ENCODE peak calls at places on chromosomes 6 and 20, in five cellular contexts. F is AG04450; S is CD8-positive, alpha-beta memory T cell; A is endodermal cell; O is heart left ventricle. H is an unnamed sample.

GRCh38 chr20:58231678-58232077 is 3.2 kb upstream of the ANKRD60 start:
- DNase-seq in F (no peak), S (no peak), A (no peak), O (no peak), H (peak)

GRCh38 chr6:90413867-90414266 is 117.2 kb upstream of the BACH2 start:
- DNase-seq in F (no peak), S (peak), A (peak), O (peak), H (no peak)

GRCh38 chr6:155455766-155456165 is at the start of gene NOX3:
- DNase-seq in F (no peak), S (no peak), A (no peak), O (no peak), H (no peak)

GRCh38 chr6:44078795-44079671 is 48.2 kb downstream of the MRPL14 start:
- DNase-seq in F (no peak), S (peak), A (peak), O (peak), H (peak)

GRCh38 chr20:47330933-47331708 is 25.4 kb downstream of the ZMYND8 start:
- DNase-seq in F (no peak), S (no peak), A (no peak), O (no peak), H (no peak)

GRCh38 chr6:97440590-97441176 is 157.7 kb upstream of the MMS22L start:
- DNase-seq in F (no peak), S (no peak), A (peak), O (no peak), H (peak)

GRCh38 chr6:127120787-127121636 is 2.5 kb downstream of the RSPO3 start:
- DNase-seq in F (peak), S (peak), A (peak), O (peak), H (peak)

GRCh38 chr6:33926451-33926850 is 122.6 kb upstream of the MLN start:
- DNase-seq in F (no peak), S (no peak), A (peak), O (no peak), H (no peak)

GRCh38 chr20:10604865-10605440 is 68.8 kb downstream of the JAG1 start:
- DNase-seq in F (no peak), S (no peak), A (no peak), O (no peak), H (no peak)

GRCh38 chr6:12415980-12416598 is 125.9 kb downstream of the EDN1 start:
- DNase-seq in F (no peak), S (no peak), A (no peak), O (no peak), H (no peak)

GRCh38 chr6:54183616-54184015 is 72.4 kb downstream of the MLIP start:
- DNase-seq in F (no peak), S (no peak), A (no peak), O (no peak), H (no peak)

GRCh38 chr6:133051264-133051663 is 189.9 kb upstream of the EYA4 start:
- DNase-seq in F (no peak), S (no peak), A (no peak), O (no peak), H (no peak)
- H3K27ac ChIP-seq in F (no peak), S (no peak), A (no peak), O (no peak), H (no peak)

DNA sequence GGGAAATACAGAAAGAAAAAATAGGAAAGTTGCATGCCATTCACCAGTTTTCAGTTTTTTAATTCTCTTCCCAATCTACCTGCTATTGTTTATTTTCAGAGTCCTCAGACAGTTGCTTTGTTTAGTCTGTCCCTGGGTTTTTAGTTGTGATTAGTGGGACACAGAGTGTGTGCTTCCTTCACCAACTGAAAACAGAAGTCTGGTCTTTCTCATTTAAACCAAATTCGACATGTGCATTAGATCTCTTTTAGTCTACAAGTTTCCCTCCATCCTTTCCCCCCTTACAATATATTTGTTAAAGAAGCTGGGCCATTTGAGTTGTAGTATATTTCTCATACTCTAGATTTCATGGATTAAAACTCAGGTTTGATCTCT is 58.7 kb upstream of the STMND1 start:
- DNase-seq in F (no peak), S (no peak), A (no peak), O (no peak), H (no peak)
- H3K27ac ChIP-seq in F (no peak), S (no peak), A (no peak), O (no peak), H (no peak)

GRCh38 chr6:22072939-22073338 is 223.9 kb downstream of the PRL start:
- DNase-seq in F (no peak), S (no peak), A (no peak), O (no peak), H (no peak)

GRCh38 chr6:22067127-22067526 is 229.7 kb downstream of the PRL start:
- DNase-seq in F (no peak), S (no peak), A (no peak), O (no peak), H (no peak)

GRCh38 chr6:22068561-22069346 is 228.1 kb downstream of the PRL start:
- DNase-seq in F (no peak), S (no peak), A (no peak), O (no peak), H (no peak)

GRCh38 chr6:22071655-22072054 is 225.2 kb downstream of the PRL start:
- DNase-seq in F (no peak), S (no peak), A (no peak), O (peak), H (no peak)
- H3K27ac ChIP-seq in F (peak), S (no peak), A (peak), O (peak), H (no peak)

DNA sequence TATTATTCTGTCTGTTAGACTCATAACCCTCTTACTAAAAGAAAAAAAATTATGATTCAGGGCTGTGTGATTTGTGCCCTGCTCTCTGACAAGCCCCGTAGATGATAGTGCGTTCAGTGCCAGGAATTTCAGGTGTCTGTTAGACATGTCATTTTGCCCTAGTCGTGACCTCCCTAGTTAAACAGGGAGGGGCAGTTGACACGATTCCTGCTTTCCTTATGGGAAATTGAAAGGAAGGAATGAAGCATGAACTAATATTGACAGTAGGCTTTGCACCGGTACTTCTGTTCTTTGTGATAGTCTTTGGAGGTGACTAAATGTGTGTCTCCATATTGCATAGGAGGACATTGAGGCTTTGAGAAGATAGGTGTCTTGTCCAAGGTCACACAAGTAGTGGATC is 26.3 kb downstream of the RPRD1B start:
- DNase-seq in F (no peak), S (no peak), A (no peak), O (no peak), H (peak)
- H3K27ac ChIP-seq in F (no peak), S (no peak), A (no peak), O (no peak), H (no peak)